ENCODE peak calls at places on chromosomes 13 and 19, in eight cellular contexts. E is MCF 10A; X is Right ventricle myocardium superior; S is nephron progenitor cell; F is stimulated activated CD4-positive, alpha-beta T cell treated with anti-CD3 and anti-CD28 coated beads, Interleukin-1b, Interleukin-23, amount 100 ng/mL, for 1 hour; M is T-helper 1 cell; G is mammary epithelial cell; B is CD8-positive, alpha-beta T cell. Z is an unnamed sample.

GRCh38 chr19:35433448-35433847 is 14.6 kb upstream of the FFAR2 start:
- DNase-seq in F (no peak), B (no peak), E (no peak), X (no peak), G (no peak), S (no peak), M (no peak), Z (no peak)

GRCh38 chr13:73244486-73244885 is 185.7 kb downstream of the KLF5 start:
- DNase-seq in S (no peak), G (no peak), B (no peak), M (no peak), E (no peak), X (no peak), F (no peak), Z (no peak)

GRCh38 chr19:5339950-5340636 is 519 bp downstream of the PTPRS start:
- DNase-seq in M (no peak), B (no peak), F (no peak), S (peak), E (no peak), X (no peak), G (no peak), Z (peak)

GRCh38 chr19:19659646-19660245 is 3.7 kb downstream of the ATP13A1 start:
- DNase-seq in M (no peak), X (peak), E (no peak), F (no peak), S (no peak), B (no peak), G (no peak), Z (no peak)

GRCh38 chr19:48698046-48698445 is 2.3 kb downstream of the FUT2 start:
- DNase-seq in G (peak), E (peak), M (no peak), F (no peak), B (no peak), X (no peak), S (no peak), Z (no peak)

GRCh38 chr13:49046534-49046933 is 70.8 kb downstream of the FNDC3A start:
- DNase-seq in M (no peak), B (no peak), X (no peak), E (no peak), S (no peak), F (no peak), G (no peak), Z (no peak)

GRCh38 chr13:84574851-84575250 is 692.6 kb upstream of the SLITRK1 start:
- DNase-seq in G (no peak), F (no peak), S (no peak), E (peak), B (no peak), M (no peak), X (no peak), Z (no peak)

GRCh38 chr13:30371649-30372265 is 50.5 kb upstream of the UBE2L5 start:
- DNase-seq in E (peak), G (peak), X (no peak), S (no peak), F (no peak), B (peak), M (peak), Z (no peak)

Z was measured in mesothelial cell of epicardium.